ENCODE peak calls at places on chromosomes 12 and 14, in seven cellular contexts. M is HTR-8/SVneo, X is NAMALWA, O is GM03348, Z is fibroblast of pulmonary artery, H is T-helper 17 cell, Q is midbrain. C is an unnamed sample.

GRCh38 chr14:104532191-104532555 is 47.4 kb upstream of the C14orf180 start:
- DNase-seq in M (no peak), X (no peak), O (no peak), Z (no peak), H (no peak), Q (no peak), C (no peak)

GRCh38 chr12:6262635-6263034 is 47.8 kb upstream of the PLEKHG6 start:
- DNase-seq in M (no peak), X (peak; percentile 66), O (no peak), Z (no peak), H (no peak), Q (no peak), C (no peak)

GRCh38 chr12:10293570-10294227 is 14.0 kb upstream of the KLRD1 start:
- DNase-seq in M (no peak), X (no peak), O (no peak), Z (no peak), H (no peak), Q (no peak), C (no peak)

GRCh38 chr12:13336216-13336615 is 139.7 kb downstream of the EMP1 start:
- DNase-seq in M (no peak), X (no peak), O (no peak), Z (no peak), H (no peak), Q (no peak), C (no peak)

GRCh38 chr12:83527700-83528281 is 841.1 kb downstream of the TMTC2 start:
- DNase-seq in M (no peak), X (no peak), O (no peak), Z (no peak), H (no peak), Q (no peak), C (no peak)

GRCh38 chr14:94559638-94560290 is 1.5 kb upstream of the SERPINA4 start:
- DNase-seq in M (no peak), X (no peak), O (no peak), Z (no peak), H (no peak), Q (no peak), C (no peak)

GRCh38 chr12:121580959-121581680 is at the start of gene KDM2B:
- DNase-seq in M (no peak), X (no peak), O (no peak), Z (peak; percentile 72), H (no peak), Q (peak; percentile 66), C (peak; percentile 63)

GRCh38 chr14:24261969-24262327 is 1.0 kb downstream of the TGM1 start:
- DNase-seq in M (no peak), X (no peak), O (no peak), Z (no peak), H (no peak), Q (no peak), C (no peak)

GRCh38 chr12:128534906-128535305 is 267.9 kb downstream of the TMEM132C start:
- DNase-seq in M (no peak), X (peak; percentile 64), O (no peak), Z (no peak), H (no peak), Q (no peak), C (no peak)

GRCh38 chr12:74401966-74402365 is 135.7 kb upstream of the ATXN7L3B start:
- DNase-seq in M (no peak), X (no peak), O (no peak), Z (no peak), H (no peak), Q (peak; percentile 35), C (no peak)

GRCh38 chr12:99069371-99069770 is 424.3 kb downstream of the APAF1 start:
- DNase-seq in M (no peak), X (no peak), O (no peak), Z (no peak), H (no peak), Q (no peak), C (no peak)

GRCh38 chr14:21072102-21072501 is 2.0 kb downstream of the ARHGEF40 start:
- DNase-seq in M (no peak), X (no peak), O (peak; percentile 78), Z (peak; percentile 76), H (no peak), Q (no peak), C (no peak)

GRCh38 chr12:123891516-123892179 is 81.0 kb downstream of the CCDC92 start:
- DNase-seq in M (no peak), X (no peak), O (no peak), Z (no peak), H (no peak), Q (no peak), C (no peak)

GRCh38 chr14:21924479-21924878 is 250.9 kb upstream of the OR4E1 start:
- DNase-seq in M (no peak), X (peak; percentile 95), O (no peak), Z (no peak), H (peak; percentile 23), Q (no peak), C (peak; percentile 43)

GRCh38 chr12:122423258-122424165 is 1.0 kb upstream of the CLIP1 start:
- DNase-seq in M (no peak), X (peak; percentile 53), O (peak; percentile 36), Z (peak; percentile 53), H (no peak), Q (peak; percentile 67), C (peak; percentile 86)

GRCh38 chr12:119859241-119859640 is 17.9 kb downstream of the CIT start:
- DNase-seq in M (no peak), X (no peak), O (no peak), Z (no peak), H (no peak), Q (no peak), C (no peak)

GRCh38 chr14:23327947-23328744 is 6.9 kb downstream of the PABPN1 start:
- DNase-seq in M (peak; percentile 62), X (peak; percentile 84), O (peak; percentile 86), Z (peak; percentile 86), H (peak; percentile 48), Q (peak; percentile 82), C (peak; percentile 70)

GRCh38 chr12:24363177-24363754 is 413.8 kb upstream of the SOX5 start:
- DNase-seq in M (no peak), X (peak; percentile 67), O (no peak), Z (no peak), H (no peak), Q (no peak), C (no peak)

GRCh38 chr12:54700301-54700700 is 52.1 kb upstream of the DCD start:
- DNase-seq in M (no peak), X (no peak), O (no peak), Z (no peak), H (no peak), Q (no peak), C (no peak)

GRCh38 chr12:11564984-11565651 is 84.4 kb upstream of the ETV6 start:
- DNase-seq in M (no peak), X (no peak), O (no peak), Z (no peak), H (no peak), Q (no peak), C (no peak)

GRCh38 chr12:58557156-58557555 is 363.1 kb downstream of the LRIG3 start:
- DNase-seq in M (no peak), X (no peak), O (peak; percentile 63), Z (peak; percentile 92), H (no peak), Q (no peak), C (peak; percentile 95)

GRCh38 chr14:91059576-91060471 is 617 bp downstream of the RPS6KA5 start:
- DNase-seq in M (peak; percentile 41), X (peak; percentile 55), O (peak; percentile 76), Z (peak; percentile 4), H (peak; percentile 51), Q (peak; percentile 81), C (peak; percentile 32)

GRCh38 chr14:91374287-91374880 is 43.2 kb downstream of the CCDC88C start:
- DNase-seq in M (no peak), X (peak; percentile 66), O (no peak), Z (no peak), H (no peak), Q (no peak), C (peak; percentile 17)

GRCh38 chr14:22848391-22849164 is 12.2 kb downstream of the MMP14 start:
- DNase-seq in M (no peak), X (no peak), O (peak; percentile 86), Z (peak; percentile 96), H (no peak), Q (peak; percentile 20), C (peak; percentile 88)

GRCh38 chr14:88765130-88765529 is 27.6 kb downstream of the EML5 start:
- DNase-seq in M (no peak), X (no peak), O (no peak), Z (peak; percentile 0), H (no peak), Q (no peak), C (no peak)

GRCh38 chr12:32569256-32569655 is 109.8 kb upstream of the DNM1L start:
- DNase-seq in M (no peak), X (no peak), O (no peak), Z (no peak), H (no peak), Q (no peak), C (no peak)

GRCh38 chr12:123805119-123805518 is 43.0 kb downstream of the DNAH10 start:
- DNase-seq in M (no peak), X (no peak), O (no peak), Z (no peak), H (no peak), Q (no peak), C (no peak)

GRCh38 chr12:114440450-114441383 is 34.8 kb upstream of the TBX5 start:
- DNase-seq in M (no peak), X (no peak), O (no peak), Z (no peak), H (no peak), Q (no peak), C (no peak)

GRCh38 chr12:3038931-3039510 is 38.2 kb upstream of the TSPAN9 start:
- DNase-seq in M (no peak), X (no peak), O (no peak), Z (no peak), H (no peak), Q (no peak), C (no peak)

GRCh38 chr12:96108321-96108720 is 72.9 kb upstream of the LTA4H start:
- DNase-seq in M (no peak), X (no peak), O (no peak), Z (no peak), H (no peak), Q (peak; percentile 19), C (peak; percentile 82)

C was measured in endothelial cell of umbilical vein.